ENCODE peak calls at places on chromosome 6, in four cellular contexts. One of them, this sample, is unnamed. For H3K4me1 and H3K9me3, the result is how much of the 10 kb centered on the place peaks cover.

GRCh38 chr6:135534773-135535380 is 37.3 kb upstream of the AHI1 start:
- DNase-seq in left ventricle myocardium inferior: no peak
- DNase-seq in esophagus muscularis mucosa: no peak
- DNase-seq in DND-41: no peak
- DNase-seq in this sample: no peak

GRCh38 chr6:163164175-163164900 is 250.2 kb upstream of the QKI start:
- DNase-seq in DND-41: no peak
- DNase-seq in esophagus muscularis mucosa: peak
- DNase-seq in left ventricle myocardium inferior: no peak
- DNase-seq in this sample: no peak

GRCh38 chr6:96301781-96302180 is 219.8 kb upstream of the UFL1 start:
- DNase-seq in esophagus muscularis mucosa: no peak
- DNase-seq in left ventricle myocardium inferior: no peak
- DNase-seq in DND-41: no peak
- DNase-seq in this sample: no peak

GRCh38 chr6:153503810-153504209 is 372.7 kb upstream of the RGS17 start:
- DNase-seq in esophagus muscularis mucosa: no peak
- DNase-seq in left ventricle myocardium inferior: no peak
- DNase-seq in DND-41: no peak
- DNase-seq in this sample: no peak

GRCh38 chr6:2976571-2977085 is 5.3 kb upstream of the SERPINB6 start:
- DNase-seq in DND-41: no peak
- DNase-seq in esophagus muscularis mucosa: no peak
- DNase-seq in left ventricle myocardium inferior: no peak
- DNase-seq in this sample: no peak

GRCh38 chr6:133741375-133741861 is 147.5 kb upstream of the TCF21 start:
- DNase-seq in esophagus muscularis mucosa: no peak
- DNase-seq in DND-41: no peak
- DNase-seq in left ventricle myocardium inferior: no peak
- DNase-seq in this sample: no peak

GRCh38 chr6:18100296-18100695 is 22.2 kb downstream of the NHLRC1 start:
- DNase-seq in esophagus muscularis mucosa: no peak
- DNase-seq in left ventricle myocardium inferior: no peak
- DNase-seq in DND-41: no peak
- DNase-seq in this sample: no peak

GRCh38 chr6:3594196-3594595 is 137.3 kb upstream of the SLC22A23 start:
- DNase-seq in DND-41: no peak
- DNase-seq in left ventricle myocardium inferior: no peak
- DNase-seq in esophagus muscularis mucosa: no peak
- DNase-seq in this sample: no peak

GRCh38 chr6:136792945-136793289 is 640 bp upstream of the MAP3K5 start:
- DNase-seq in left ventricle myocardium inferior: peak
- DNase-seq in esophagus muscularis mucosa: peak
- DNase-seq in DND-41: peak
- DNase-seq in this sample: peak

GRCh38 chr6:142421285-142422202 is 119.7 kb downstream of the ADGRG6 start:
- DNase-seq in left ventricle myocardium inferior: no peak
- DNase-seq in esophagus muscularis mucosa: no peak
- DNase-seq in DND-41: no peak
- DNase-seq in this sample: no peak

GRCh38 chr6:88748141-88748540 is 215.3 kb downstream of the RNGTT start:
- DNase-seq in left ventricle myocardium inferior: no peak
- DNase-seq in DND-41: no peak
- DNase-seq in esophagus muscularis mucosa: no peak
- DNase-seq in this sample: no peak

GRCh38 chr6:42260972-42261371 is 43.3 kb upstream of the MRPS10 start:
- DNase-seq in esophagus muscularis mucosa: no peak
- DNase-seq in DND-41: peak
- DNase-seq in left ventricle myocardium inferior: no peak
- DNase-seq in this sample: no peak
- H3K4me3 ChIP-seq in esophagus muscularis mucosa: no peak
- H3K4me3 ChIP-seq in DND-41: no peak
- H3K4me3 ChIP-seq in left ventricle myocardium inferior: peak
- H3K4me3 ChIP-seq in this sample: no peak

GRCh38 chr6:35059606-35060355 is 81.4 kb downstream of the TCP11 start:
- DNase-seq in DND-41: no peak
- DNase-seq in left ventricle myocardium inferior: no peak
- DNase-seq in esophagus muscularis mucosa: no peak
- DNase-seq in this sample: no peak
- H3K4me1 ChIP-seq in DND-41: under half
- H3K4me1 ChIP-seq in left ventricle myocardium inferior: half or more
- H3K4me1 ChIP-seq in esophagus muscularis mucosa: half or more
- H3K4me1 ChIP-seq in this sample: under half

GRCh38 chr6:157994126-157994795 is 12.6 kb downstream of the SYNJ2 start:
- DNase-seq in left ventricle myocardium inferior: no peak
- DNase-seq in DND-41: no peak
- DNase-seq in esophagus muscularis mucosa: no peak
- DNase-seq in this sample: no peak
- H3K9me3 ChIP-seq in left ventricle myocardium inferior: under half
- H3K9me3 ChIP-seq in DND-41: under half
- H3K9me3 ChIP-seq in esophagus muscularis mucosa: under half
- H3K9me3 ChIP-seq in this sample: under half

GRCh38 chr6:167894965-167895364 is 68.3 kb downstream of the AFDN start:
- DNase-seq in left ventricle myocardium inferior: no peak
- DNase-seq in DND-41: no peak
- DNase-seq in esophagus muscularis mucosa: no peak
- DNase-seq in this sample: no peak

GRCh38 chr6:167888098-167888497 is 61.4 kb downstream of the AFDN start:
- DNase-seq in DND-41: no peak
- DNase-seq in esophagus muscularis mucosa: no peak
- DNase-seq in left ventricle myocardium inferior: no peak
- DNase-seq in this sample: no peak

GRCh38 chr6:167892835-167893234 is 66.1 kb downstream of the AFDN start:
- DNase-seq in left ventricle myocardium inferior: no peak
- DNase-seq in DND-41: no peak
- DNase-seq in esophagus muscularis mucosa: no peak
- DNase-seq in this sample: no peak

GRCh38 chr6:167896648-167897047 is 69.9 kb downstream of the AFDN start:
- DNase-seq in DND-41: no peak
- DNase-seq in esophagus muscularis mucosa: no peak
- DNase-seq in left ventricle myocardium inferior: no peak
- DNase-seq in this sample: no peak

DNA sequence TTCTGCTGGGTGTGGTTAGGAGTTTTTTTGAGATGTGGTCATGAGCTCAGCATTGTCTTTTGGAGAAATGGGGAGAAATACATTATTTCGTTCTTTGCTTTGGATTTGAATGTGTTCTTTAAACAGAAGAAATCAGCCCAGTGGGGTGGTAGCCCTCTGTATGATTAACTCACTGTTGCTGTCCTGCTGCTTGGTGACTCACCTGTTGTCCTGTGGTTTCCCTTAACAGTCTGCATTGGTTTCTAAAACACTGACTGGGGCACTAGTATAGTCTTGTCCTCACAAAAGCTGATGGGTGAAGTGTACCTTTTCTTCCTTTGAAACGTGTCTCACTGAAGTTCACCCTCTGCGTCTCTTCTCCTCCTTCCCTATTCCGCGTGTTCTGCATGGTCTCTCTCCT is 66.7 kb downstream of the AFDN start:
- DNase-seq in left ventricle myocardium inferior: no peak
- DNase-seq in DND-41: no peak
- DNase-seq in esophagus muscularis mucosa: no peak
- DNase-seq in this sample: no peak
- H3K4me3 ChIP-seq in left ventricle myocardium inferior: no peak
- H3K4me3 ChIP-seq in DND-41: no peak
- H3K4me3 ChIP-seq in esophagus muscularis mucosa: no peak
- H3K4me3 ChIP-seq in this sample: no peak

GRCh38 chr6:49782293-49783181 is 4.5 kb downstream of the PGK2 start:
- DNase-seq in DND-41: no peak
- DNase-seq in left ventricle myocardium inferior: no peak
- DNase-seq in esophagus muscularis mucosa: no peak
- DNase-seq in this sample: no peak
- H3K4me1 ChIP-seq in DND-41: under half
- H3K4me1 ChIP-seq in left ventricle myocardium inferior: under half
- H3K4me1 ChIP-seq in esophagus muscularis mucosa: under half
- H3K4me1 ChIP-seq in this sample: under half

GRCh38 chr6:129713806-129714338 is 3.9 kb upstream of the ARHGAP18 start:
- DNase-seq in left ventricle myocardium inferior: no peak
- DNase-seq in esophagus muscularis mucosa: no peak
- DNase-seq in DND-41: no peak
- DNase-seq in this sample: no peak
- H3K9me3 ChIP-seq in left ventricle myocardium inferior: under half
- H3K9me3 ChIP-seq in esophagus muscularis mucosa: under half
- H3K9me3 ChIP-seq in DND-41: under half
- H3K9me3 ChIP-seq in this sample: under half

GRCh38 chr6:131840441-131840840 is 32.6 kb downstream of the ENPP1 start:
- DNase-seq in DND-41: no peak
- DNase-seq in left ventricle myocardium inferior: no peak
- DNase-seq in esophagus muscularis mucosa: no peak
- DNase-seq in this sample: no peak
- H3K4me3 ChIP-seq in DND-41: no peak
- H3K4me3 ChIP-seq in left ventricle myocardium inferior: no peak
- H3K4me3 ChIP-seq in esophagus muscularis mucosa: no peak
- H3K4me3 ChIP-seq in this sample: no peak